ENCODE peak calls at places on chromosome 18, in four cellular contexts. One of them, this sample, is unnamed. For H3K36me3, the result is how much of the 10 kb centered on the place peaks cover.

GRCh38 chr18:55262021-55262560 is 302.8 kb upstream of the CCDC68 start:
- DNase-seq in kidney: no peak
- DNase-seq in thoracic aorta: no peak
- DNase-seq in tibial nerve: no peak
- DNase-seq in this sample: no peak

GRCh38 chr18:13232971-13233565 is 14.5 kb downstream of the LDLRAD4 start:
- DNase-seq in kidney: no peak
- DNase-seq in thoracic aorta: no peak
- DNase-seq in tibial nerve: no peak
- DNase-seq in this sample: no peak

GRCh38 chr18:68429809-68430208 is 285.1 kb downstream of the TMX3 start:
- DNase-seq in kidney: no peak
- DNase-seq in thoracic aorta: no peak
- DNase-seq in tibial nerve: no peak
- DNase-seq in this sample: no peak

GRCh38 chr18:28065031-28065792 is 111.7 kb downstream of the CDH2 start:
- DNase-seq in kidney: no peak
- DNase-seq in thoracic aorta: no peak
- DNase-seq in tibial nerve: no peak
- DNase-seq in this sample: no peak

GRCh38 chr18:68394705-68395104 is 320.2 kb downstream of the TMX3 start:
- DNase-seq in kidney: no peak
- DNase-seq in thoracic aorta: no peak
- DNase-seq in tibial nerve: no peak
- DNase-seq in this sample: no peak

GRCh38 chr18:76405761-76406356 is 89.2 kb downstream of the ZNF516 start:
- DNase-seq in kidney: no peak
- DNase-seq in thoracic aorta: peak
- DNase-seq in tibial nerve: peak
- DNase-seq in this sample: peak

GRCh38 chr18:36711813-36712444 is 116.9 kb downstream of the TPGS2 start:
- DNase-seq in kidney: no peak
- DNase-seq in thoracic aorta: peak
- DNase-seq in tibial nerve: no peak
- DNase-seq in this sample: peak

GRCh38 chr18:54209471-54210180 is 14.8 kb downstream of the MBD2 start:
- DNase-seq in kidney: no peak
- DNase-seq in thoracic aorta: no peak
- DNase-seq in tibial nerve: no peak
- DNase-seq in this sample: no peak

GRCh38 chr18:67421666-67422065 is 94.9 kb downstream of the DSEL start:
- DNase-seq in kidney: no peak
- DNase-seq in thoracic aorta: no peak
- DNase-seq in tibial nerve: no peak
- DNase-seq in this sample: no peak

GRCh38 chr18:70072678-70073077 is 125.0 kb upstream of the CD226 start:
- DNase-seq in kidney: no peak
- DNase-seq in thoracic aorta: no peak
- DNase-seq in tibial nerve: no peak
- DNase-seq in this sample: no peak

GRCh38 chr18:13237073-13237472 is 18.5 kb downstream of the LDLRAD4 start:
- DNase-seq in kidney: no peak
- DNase-seq in thoracic aorta: no peak
- DNase-seq in tibial nerve: no peak
- DNase-seq in this sample: no peak

GRCh38 chr18:75554112-75554511 is 126.6 kb upstream of the SMIM21 start:
- DNase-seq in kidney: no peak
- DNase-seq in thoracic aorta: no peak
- DNase-seq in tibial nerve: no peak
- DNase-seq in this sample: no peak

GRCh38 chr18:10131036-10131774 is 217.4 kb downstream of the VAPA start:
- DNase-seq in kidney: no peak
- DNase-seq in thoracic aorta: no peak
- DNase-seq in tibial nerve: no peak
- DNase-seq in this sample: no peak

GRCh38 chr18:55320399-55321255 is 267.4 kb downstream of the TCF4 start:
- DNase-seq in kidney: no peak
- DNase-seq in thoracic aorta: no peak
- DNase-seq in tibial nerve: no peak
- DNase-seq in this sample: no peak

GRCh38 chr18:5285326-5285725 is 10.2 kb downstream of the ZBTB14 start:
- DNase-seq in kidney: no peak
- DNase-seq in thoracic aorta: no peak
- DNase-seq in tibial nerve: no peak
- DNase-seq in this sample: no peak

GRCh38 chr18:808502-808901 is 3.5 kb downstream of the YES1 start:
- DNase-seq in kidney: no peak
- DNase-seq in thoracic aorta: no peak
- DNase-seq in tibial nerve: no peak
- DNase-seq in this sample: no peak

GRCh38 chr18:46481048-46481846 is 175.8 kb downstream of the LOXHD1 start:
- DNase-seq in kidney: no peak
- DNase-seq in thoracic aorta: no peak
- DNase-seq in tibial nerve: peak
- DNase-seq in this sample: peak

GRCh38 chr18:50285071-50285470 is 2.4 kb downstream of the CXXC1 start:
- DNase-seq in kidney: peak
- DNase-seq in thoracic aorta: no peak
- DNase-seq in tibial nerve: no peak
- DNase-seq in this sample: no peak

GRCh38 chr18:77131100-77131651 is 1.4 kb downstream of the MBP start:
- DNase-seq in kidney: no peak
- DNase-seq in thoracic aorta: no peak
- DNase-seq in tibial nerve: peak
- DNase-seq in this sample: no peak

GRCh38 chr18:62165583-62165982 is 21.3 kb downstream of the PIGN start:
- DNase-seq in kidney: no peak
- DNase-seq in thoracic aorta: no peak
- DNase-seq in tibial nerve: no peak
- DNase-seq in this sample: no peak

GRCh38 chr18:251572-251971 is 16.3 kb downstream of the THOC1 start:
- DNase-seq in kidney: no peak
- DNase-seq in thoracic aorta: no peak
- DNase-seq in tibial nerve: no peak
- DNase-seq in this sample: no peak

GRCh38 chr18:46070683-46071614 is 1.1 kb downstream of the PSTPIP2 start:
- DNase-seq in kidney: no peak
- DNase-seq in thoracic aorta: no peak
- DNase-seq in tibial nerve: no peak
- DNase-seq in this sample: no peak

GRCh38 chr18:74139414-74139813 is 8.2 kb downstream of the FBXO15 start:
- DNase-seq in kidney: no peak
- DNase-seq in thoracic aorta: no peak
- DNase-seq in tibial nerve: no peak
- DNase-seq in this sample: no peak

GRCh38 chr18:59354731-59355130 is 4.3 kb downstream of the LMAN1 start:
- DNase-seq in kidney: no peak
- DNase-seq in thoracic aorta: no peak
- DNase-seq in tibial nerve: no peak
- DNase-seq in this sample: no peak

GRCh38 chr18:59358611-59359575 is at the start of gene LMAN1:
- DNase-seq in kidney: peak
- DNase-seq in thoracic aorta: peak
- DNase-seq in tibial nerve: peak
- DNase-seq in this sample: peak

GRCh38 chr18:59357928-59358327 is 1.1 kb downstream of the LMAN1 start:
- DNase-seq in kidney: no peak
- DNase-seq in thoracic aorta: no peak
- DNase-seq in tibial nerve: no peak
- DNase-seq in this sample: no peak

GRCh38 chr18:59352250-59352855 is 6.7 kb downstream of the LMAN1 start:
- DNase-seq in kidney: no peak
- DNase-seq in thoracic aorta: no peak
- DNase-seq in tibial nerve: no peak
- DNase-seq in this sample: no peak

GRCh38 chr18:59353079-59353680 is 5.9 kb downstream of the LMAN1 start:
- DNase-seq in kidney: no peak
- DNase-seq in thoracic aorta: no peak
- DNase-seq in tibial nerve: no peak
- DNase-seq in this sample: no peak
- H3K36me3 ChIP-seq in kidney: under half
- H3K36me3 ChIP-seq in thoracic aorta: under half
- H3K36me3 ChIP-seq in tibial nerve: under half
- H3K36me3 ChIP-seq in this sample: half or more

DNA sequence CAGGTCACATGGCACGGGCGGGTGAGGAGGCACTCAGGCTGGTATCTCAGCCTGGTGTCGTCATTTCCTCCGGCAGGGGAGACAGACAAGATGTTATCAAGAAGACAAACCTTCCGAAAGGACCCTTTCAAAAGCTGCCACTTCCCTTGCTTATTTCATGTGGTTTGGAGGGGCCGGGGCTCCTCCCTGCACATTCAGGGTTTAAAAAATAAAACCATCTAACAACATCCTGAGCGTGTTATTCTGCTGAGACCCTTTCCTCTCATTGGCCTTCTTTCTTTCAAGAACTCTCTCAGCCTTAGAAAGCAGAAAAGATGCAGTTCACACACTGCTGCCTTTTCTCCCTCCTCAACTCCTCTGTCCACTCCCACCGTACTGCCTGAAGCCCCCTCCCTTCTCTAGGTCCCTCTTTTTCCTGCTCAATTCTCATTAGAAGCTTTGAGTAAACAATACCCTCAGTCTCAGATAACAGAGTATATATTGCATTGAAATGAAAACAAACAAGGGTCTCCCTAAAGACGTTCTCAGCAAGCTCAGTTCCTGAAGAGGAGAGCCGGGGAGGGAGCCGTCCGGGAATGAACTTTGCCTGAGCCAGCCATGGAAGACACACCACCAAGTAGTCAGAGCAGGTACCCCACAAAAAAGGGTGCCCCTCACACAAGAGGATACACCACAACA is 9.8 kb downstream of the SMAD7 start:
- DNase-seq in kidney: no peak
- DNase-seq in thoracic aorta: no peak
- DNase-seq in tibial nerve: no peak
- DNase-seq in this sample: no peak
- H3K27ac ChIP-seq in kidney: peak
- H3K27ac ChIP-seq in thoracic aorta: peak
- H3K27ac ChIP-seq in tibial nerve: peak
- H3K27ac ChIP-seq in this sample: peak

GRCh38 chr18:3461704-3462103 is 11.7 kb downstream of the TGIF1 start:
- DNase-seq in kidney: no peak
- DNase-seq in thoracic aorta: no peak
- DNase-seq in tibial nerve: no peak
- DNase-seq in this sample: no peak

GRCh38 chr18:3457261-3457724 is 7.3 kb downstream of the TGIF1 start:
- DNase-seq in kidney: peak
- DNase-seq in thoracic aorta: no peak
- DNase-seq in tibial nerve: no peak
- DNase-seq in this sample: no peak

GRCh38 chr18:3458378-3458777 is 8.4 kb downstream of the TGIF1 start:
- DNase-seq in kidney: no peak
- DNase-seq in thoracic aorta: no peak
- DNase-seq in tibial nerve: no peak
- DNase-seq in this sample: no peak

GRCh38 chr18:3460823-3461398 is 10.9 kb downstream of the TGIF1 start:
- DNase-seq in kidney: no peak
- DNase-seq in thoracic aorta: no peak
- DNase-seq in tibial nerve: no peak
- DNase-seq in this sample: no peak

DNA sequence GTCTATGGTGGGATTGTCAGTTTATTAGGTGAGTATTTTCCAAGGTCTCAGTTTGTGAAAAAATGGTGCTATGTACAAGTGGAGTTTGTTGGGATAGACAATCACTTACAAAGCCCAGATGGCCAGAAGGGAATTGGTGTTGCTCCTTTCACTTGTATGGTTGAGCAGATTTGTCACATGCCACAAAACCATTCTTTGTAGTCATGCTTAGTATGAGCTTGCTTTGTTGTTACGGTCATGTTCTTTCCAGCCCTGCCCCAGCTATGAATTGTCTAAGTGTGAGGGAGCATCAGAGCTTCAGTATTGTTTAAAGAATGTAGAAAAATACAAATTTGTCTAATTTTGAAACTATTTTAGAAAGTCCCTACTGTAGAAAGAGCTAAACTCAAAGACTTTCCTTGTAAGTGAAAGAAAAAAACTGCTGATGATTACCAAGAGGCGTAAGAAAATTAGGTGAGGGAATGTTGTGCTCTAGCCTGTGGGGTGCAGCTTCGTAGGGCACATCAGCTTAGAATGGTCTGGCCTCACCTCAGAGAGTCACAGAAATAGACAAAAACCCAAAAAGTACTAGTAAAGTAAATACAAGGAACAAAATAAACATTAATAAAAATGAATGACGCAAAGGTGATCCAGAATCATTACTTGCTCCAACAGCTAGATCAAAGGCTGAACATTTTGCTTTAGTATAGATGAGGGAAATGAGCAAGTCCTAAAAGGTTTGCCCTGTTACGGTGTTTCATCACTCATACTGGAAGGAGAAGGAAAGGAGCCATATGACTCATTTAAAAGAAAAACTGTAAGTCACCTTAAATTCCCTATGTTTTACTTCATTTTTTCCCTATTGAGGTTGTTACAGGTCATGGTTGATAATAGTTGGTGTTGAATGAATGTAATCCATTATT is 9.2 kb downstream of the TGIF1 start:
- DNase-seq in kidney: no peak
- DNase-seq in thoracic aorta: no peak
- DNase-seq in tibial nerve: no peak
- DNase-seq in this sample: no peak
- H3K4me3 ChIP-seq in kidney: no peak
- H3K4me3 ChIP-seq in thoracic aorta: no peak
- H3K4me3 ChIP-seq in tibial nerve: no peak
- H3K4me3 ChIP-seq in this sample: no peak

GRCh38 chr18:79332601-79333000 is 63.1 kb upstream of the NFATC1 start:
- DNase-seq in kidney: no peak
- DNase-seq in thoracic aorta: no peak
- DNase-seq in tibial nerve: no peak
- DNase-seq in this sample: no peak

GRCh38 chr18:79335833-79336360 is 59.8 kb upstream of the NFATC1 start:
- DNase-seq in kidney: no peak
- DNase-seq in thoracic aorta: no peak
- DNase-seq in tibial nerve: no peak
- DNase-seq in this sample: no peak

GRCh38 chr18:79329786-79330185 is 65.9 kb upstream of the NFATC1 start:
- DNase-seq in kidney: no peak
- DNase-seq in thoracic aorta: no peak
- DNase-seq in tibial nerve: no peak
- DNase-seq in this sample: no peak

GRCh38 chr18:79334496-79335233 is 61.1 kb upstream of the NFATC1 start:
- DNase-seq in kidney: no peak
- DNase-seq in thoracic aorta: no peak
- DNase-seq in tibial nerve: no peak
- DNase-seq in this sample: no peak

GRCh38 chr18:79333046-79333445 is 62.7 kb upstream of the NFATC1 start:
- DNase-seq in kidney: no peak
- DNase-seq in thoracic aorta: no peak
- DNase-seq in tibial nerve: no peak
- DNase-seq in this sample: no peak
- H3K36me3 ChIP-seq in kidney: under half
- H3K36me3 ChIP-seq in thoracic aorta: under half
- H3K36me3 ChIP-seq in tibial nerve: under half
- H3K36me3 ChIP-seq in this sample: under half

This sample was measured in gastrocnemius medialis.